ENCODE peak calls at places on chromosomes 5 and 9, in seven cellular contexts. F is aorta; E is RCC 7860; M is hepatic stellate cell; D is HuH-7.5; R is NCI-H2081; P is CD4-positive, alpha-beta T cell. N is an unnamed sample.

GRCh38 chr9:94079236-94079635 is 5.0 kb upstream of the PTPDC1 start:
- DNase-seq in E (no peak), M (no peak), P (no peak), D (no peak), R (no peak), F (no peak), N (no peak)

GRCh38 chr5:32604800-32605765 is 19.7 kb downstream of the SUB1 start:
- DNase-seq in R (no peak), P (no peak), D (no peak), M (no peak), E (no peak), F (no peak), N (no peak)

GRCh38 chr9:121303456-121304451 is 35.8 kb downstream of the GSN start:
- DNase-seq in D (no peak), P (no peak), E (no peak), F (no peak), M (no peak), R (no peak), N (no peak)

GRCh38 chr5:56088967-56089829 is 94.4 kb upstream of the IL6ST start:
- DNase-seq in F (no peak), M (peak; percentile 42), D (no peak), P (no peak), R (no peak), E (peak; percentile 68), N (no peak)

GRCh38 chr5:134127376-134127861 is 12.9 kb downstream of the TCF7 start:
- DNase-seq in M (no peak), D (no peak), E (no peak), P (no peak), F (peak; percentile 66), R (no peak), N (no peak)

GRCh38 chr9:105647595-105648349 is 14.5 kb upstream of the TAL2 start:
- DNase-seq in E (no peak), R (no peak), M (no peak), P (no peak), F (no peak), D (no peak), N (no peak)

GRCh38 chr5:132026516-132027008 is 15.1 kb upstream of the ACSL6 start:
- DNase-seq in R (no peak), E (no peak), P (peak; percentile 31), M (no peak), D (no peak), F (peak; percentile 35), N (no peak)

GRCh38 chr5:3537942-3538341 is 57.7 kb upstream of the IRX1 start:
- DNase-seq in F (no peak), E (no peak), D (no peak), M (no peak), R (no peak), P (no peak), N (no peak)

GRCh38 chr9:93464395-93464794 is 11.0 kb upstream of the FAM120AOS start:
- DNase-seq in P (no peak), M (no peak), R (no peak), E (no peak), F (no peak), D (no peak), N (no peak)

GRCh38 chr5:31273161-31273560 is 79.7 kb downstream of the CDH6 start:
- DNase-seq in M (no peak), P (no peak), F (no peak), R (no peak), E (no peak), D (no peak), N (no peak)

GRCh38 chr5:171387970-171388815 is 544 bp downstream of the NPM1 start:
- DNase-seq in F (peak; percentile 87), P (peak; percentile 76), R (peak; percentile 80), E (peak; percentile 63), M (peak; percentile 70), D (peak; percentile 50), N (no peak)

GRCh38 chr5:180343110-180343845 is 9.9 kb downstream of the GFPT2 start:
- DNase-seq in M (no peak), E (peak; percentile 67), F (peak; percentile 29), R (no peak), P (no peak), D (no peak), N (no peak)

GRCh38 chr5:54616031-54616430 is 98.5 kb downstream of the SNX18 start:
- DNase-seq in R (no peak), P (no peak), M (no peak), E (no peak), D (no peak), F (peak; percentile 58), N (peak; percentile 47)

GRCh38 chr5:73858786-73859185 is 232.8 kb downstream of the ARHGEF28 start:
- DNase-seq in M (no peak), F (no peak), E (no peak), R (no peak), D (no peak), P (no peak), N (no peak)

GRCh38 chr5:10891193-10891592 is 130.2 kb upstream of the DAP start:
- DNase-seq in P (no peak), M (no peak), R (no peak), D (no peak), F (no peak), E (peak; percentile 35), N (no peak)

GRCh38 chr5:139402561-139403158 is 1.2 kb downstream of the SPATA24 start:
- DNase-seq in F (peak; percentile 41), D (peak; percentile 69), R (no peak), M (no peak), E (no peak), P (no peak), N (no peak)

GRCh38 chr5:1827410-1828397 is 26.5 kb downstream of the NDUFS6 start:
- DNase-seq in D (no peak), M (no peak), F (no peak), R (no peak), P (peak; percentile 23), E (no peak), N (no peak)

GRCh38 chr5:103510851-103511553 is 51.6 kb downstream of the NUDT12 start:
- DNase-seq in E (peak; percentile 37), R (no peak), D (no peak), M (no peak), F (no peak), P (no peak), N (no peak)

GRCh38 chr5:41763537-41763936 is 106.7 kb downstream of the OXCT1 start:
- DNase-seq in M (no peak), F (no peak), D (no peak), E (no peak), P (no peak), R (no peak), N (no peak)

GRCh38 chr9:13278023-13278367 is 1.5 kb downstream of the MPDZ start:
- DNase-seq in D (no peak), R (peak; percentile 61), M (peak; percentile 12), F (no peak), E (no peak), P (no peak), N (no peak)

GRCh38 chr9:16867571-16868311 is 2.7 kb downstream of the BNC2 start:
- DNase-seq in R (no peak), M (peak; percentile 46), D (no peak), E (peak; percentile 59), F (no peak), P (no peak), N (no peak)

GRCh38 chr9:137023157-137023556 is 4.9 kb downstream of the ABCA2 start:
- DNase-seq in M (no peak), E (no peak), D (no peak), R (no peak), P (no peak), F (no peak), N (no peak)

GRCh38 chr5:15215056-15215455 is 284.9 kb upstream of the FBXL7 start:
- DNase-seq in R (no peak), P (no peak), D (no peak), M (no peak), F (no peak), E (no peak), N (no peak)